ENCODE peak calls at places on chromosome 20, in five cellular contexts. W is HepG2, N is H1, I is GM12878, P is K562. Q is an unnamed sample.

GRCh38 chr20:8039048-8039447 is 19.5 kb upstream of the TMX4 start:
- DNase-seq in N (no peak), W (peak), P (no peak), I (no peak), Q (peak)

GRCh38 chr20:17725094-17725835 is 25.5 kb downstream of the BANF2 start:
- DNase-seq in I (no peak), W (peak), P (no peak), N (no peak), Q (no peak)

GRCh38 chr20:8331740-8332412 is 199.8 kb downstream of the PLCB1 start:
- DNase-seq in I (no peak), P (no peak), N (no peak), W (peak), Q (no peak)

GRCh38 chr20:8790442-8791074 is 278.3 kb upstream of the PLCB4 start:
- DNase-seq in P (peak), W (peak), I (no peak), N (no peak), Q (peak)

GRCh38 chr20:12435254-12435653 is 517.6 kb downstream of the BTBD3 start:
- DNase-seq in W (no peak), P (no peak), I (no peak), N (no peak), Q (no peak)

GRCh38 chr20:3808141-3808479 is 12.0 kb downstream of the CDC25B start:
- DNase-seq in P (no peak), I (no peak), W (peak), N (no peak), Q (peak)

GRCh38 chr20:4069741-4070140 is 54.4 kb upstream of the RNF24 start:
- DNase-seq in W (no peak), I (no peak), P (no peak), N (no peak), Q (no peak)

GRCh38 chr20:38685853-38686473 is 38.3 kb upstream of the SLC32A1 start:
- DNase-seq in N (peak), I (no peak), W (peak), P (peak), Q (peak)

GRCh38 chr20:48433178-48433577 is 394.6 kb downstream of the PREX1 start:
- DNase-seq in W (no peak), I (no peak), N (no peak), P (no peak), Q (no peak)

GRCh38 chr20:5845686-5846651 is 95.8 kb downstream of the SHLD1 start:
- DNase-seq in W (no peak), N (no peak), P (no peak), I (peak), Q (peak)

GRCh38 chr20:23136893-23137745 is 51.0 kb upstream of the CD93 start:
- DNase-seq in P (peak), N (no peak), I (no peak), W (no peak), Q (no peak)

GRCh38 chr20:62294516-62294915 is 8.3 kb upstream of the ADRM1 start:
- DNase-seq in W (no peak), P (no peak), N (no peak), I (peak), Q (no peak)

GRCh38 chr20:9062066-9062465 is 6.8 kb upstream of the PLCB4 start:
- DNase-seq in N (no peak), P (no peak), I (no peak), W (no peak), Q (no peak)

GRCh38 chr20:31547017-31547675 is 32.9 kb downstream of the HM13 start:
- DNase-seq in I (peak), N (peak), P (peak), W (peak), Q (peak)

GRCh38 chr20:37714973-37715657 is 21.3 kb downstream of the CTNNBL1 start:
- DNase-seq in P (no peak), N (no peak), W (no peak), I (no peak), Q (no peak)

GRCh38 chr20:26315054-26315453 is 618.4 kb upstream of the ZNF337 start:
- DNase-seq in N (no peak), P (no peak), I (no peak), W (no peak), Q (no peak)

GRCh38 chr20:25064561-25064960 is 6.6 kb upstream of the ACSS1 start:
- DNase-seq in I (no peak), N (no peak), P (no peak), W (no peak), Q (no peak)

GRCh38 chr20:46237221-46237620 is 71.1 kb downstream of the CDH22 start:
- DNase-seq in N (no peak), W (no peak), I (no peak), P (no peak), Q (no peak)

GRCh38 chr20:47262008-47262364 is 94.5 kb downstream of the ZMYND8 start:
- DNase-seq in I (peak), P (no peak), N (no peak), W (no peak), Q (no peak)

GRCh38 chr20:23132930-23133559 is 46.9 kb upstream of the CD93 start:
- DNase-seq in P (peak), W (no peak), I (no peak), N (no peak), Q (no peak)

GRCh38 chr20:9241721-9242427 is 173.0 kb downstream of the PLCB4 start:
- DNase-seq in P (no peak), W (no peak), I (no peak), N (no peak), Q (no peak)

GRCh38 chr20:41407617-41408016 is 41.0 kb upstream of the EMILIN3 start:
- DNase-seq in W (no peak), N (no peak), P (peak), I (no peak), Q (no peak)

GRCh38 chr20:47502801-47503239 is 1.1 kb downstream of the NCOA3 start:
- DNase-seq in P (no peak), N (no peak), I (no peak), W (peak), Q (peak)

GRCh38 chr20:24634855-24635254 is 165.4 kb downstream of the SYNDIG1 start:
- DNase-seq in I (no peak), W (peak), P (peak), N (peak), Q (peak)

GRCh38 chr20:5164645-5165399 is 38.0 kb downstream of the CDS2 start:
- DNase-seq in N (no peak), P (no peak), W (no peak), I (no peak), Q (no peak)

GRCh38 chr20:3729811-3730550 is 2.5 kb upstream of the HSPA12B start:
- DNase-seq in W (no peak), I (no peak), P (no peak), N (no peak), Q (no peak)

GRCh38 chr20:4956200-4956810 is 45.0 kb downstream of the SLC23A2 start:
- DNase-seq in P (peak), I (no peak), W (peak), N (no peak), Q (peak)

GRCh38 chr20:32941155-32941885 is 62.9 kb downstream of the SUN5 start:
- DNase-seq in N (no peak), W (no peak), P (no peak), I (no peak), Q (no peak)

GRCh38 chr20:64066984-64067605 is 4.1 kb downstream of the TCEA2 start:
- DNase-seq in N (no peak), P (no peak), W (no peak), I (no peak), Q (no peak)

GRCh38 chr20:64064145-64064698 is 1.2 kb downstream of the TCEA2 start:
- DNase-seq in N (no peak), I (no peak), W (no peak), P (no peak), Q (no peak)

GRCh38 chr20:64067733-64068307 is 4.8 kb downstream of the TCEA2 start:
- DNase-seq in I (no peak), P (no peak), W (no peak), N (no peak), Q (no peak)

GRCh38 chr20:64065062-64065972 is 2.3 kb downstream of the TCEA2 start:
- DNase-seq in W (no peak), I (no peak), P (no peak), N (no peak), Q (no peak)

GRCh38 chr20:64065973-64066341 is 3.0 kb downstream of the TCEA2 start:
- DNase-seq in P (peak), N (no peak), I (peak), W (no peak), Q (peak)
- TF ChIP-seq JUND in P (peak), N (no peak), I (no peak), W (no peak), Q (no peak)

GRCh38 chr20:19241440-19241839 is 29.0 kb downstream of the SLC24A3 start:
- DNase-seq in W (no peak), I (no peak), N (peak), P (no peak), Q (no peak)
- TF ChIP-seq JUND in W (no peak), I (no peak), N (no peak), P (no peak), Q (no peak)

DNA sequence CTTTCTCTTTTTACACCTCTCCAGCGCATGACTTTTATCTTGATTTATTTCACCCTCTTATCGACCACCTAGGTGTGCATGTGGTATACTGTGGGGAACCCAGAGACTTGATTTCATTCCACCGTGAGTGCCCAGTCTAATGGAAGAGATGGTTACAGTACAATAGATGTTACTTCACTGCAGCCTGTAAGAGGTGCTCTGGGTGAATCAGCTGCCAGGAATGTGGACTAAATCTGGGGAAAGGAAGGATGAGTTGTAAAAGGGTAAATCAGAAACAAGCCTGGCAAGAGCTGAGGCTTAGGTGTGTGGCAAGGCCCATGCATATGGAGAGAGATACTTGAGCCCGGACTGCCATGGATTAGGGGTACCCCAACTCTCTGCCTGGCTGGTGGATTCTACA is 7.4 kb downstream of the STK35 start:
- DNase-seq in P (no peak), I (no peak), N (no peak), W (peak), Q (no peak)
- TF ChIP-seq JUND in P (no peak), I (no peak), N (no peak), W (no peak), Q (no peak)

GRCh38 chr20:59495166-59495565 is 109.2 kb upstream of the PHACTR3 start:
- DNase-seq in I (no peak), W (no peak), N (no peak), P (no peak), Q (no peak)
- TF ChIP-seq JUND in I (no peak), W (no peak), N (no peak), P (no peak), Q (no peak)

GRCh38 chr20:53263554-53264438 is 291.6 kb downstream of the TSHZ2 start:
- DNase-seq in I (no peak), N (no peak), P (no peak), W (no peak), Q (no peak)

GRCh38 chr20:53265304-53265875 is 293.2 kb downstream of the TSHZ2 start:
- DNase-seq in N (no peak), W (no peak), I (no peak), P (no peak), Q (no peak)

GRCh38 chr20:53262294-53262840 is 290.2 kb downstream of the TSHZ2 start:
- DNase-seq in W (no peak), P (no peak), N (no peak), I (no peak), Q (no peak)

GRCh38 chr20:53260591-53260990 is 288.4 kb downstream of the TSHZ2 start:
- DNase-seq in W (no peak), P (no peak), I (no peak), N (no peak), Q (no peak)

DNA sequence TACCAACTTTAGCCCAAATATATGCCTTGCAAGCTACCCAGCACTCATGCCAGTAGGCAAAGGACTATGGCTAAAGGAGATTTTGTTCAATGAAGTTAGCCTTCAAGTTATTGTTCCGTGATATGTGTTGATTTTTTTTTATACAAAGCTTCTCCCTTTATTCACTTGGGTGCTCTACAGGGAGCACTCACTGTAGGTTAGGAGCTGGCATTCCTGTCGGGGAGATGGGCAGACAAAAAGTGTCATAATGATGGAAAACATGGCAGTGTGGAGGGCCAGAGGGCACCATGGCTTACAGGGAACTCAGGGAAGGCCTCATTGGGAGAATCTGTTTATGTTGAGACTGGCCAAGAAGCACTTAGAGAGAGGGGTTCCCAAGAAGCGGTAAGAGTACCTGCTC is 292.4 kb downstream of the TSHZ2 start:
- DNase-seq in W (no peak), P (no peak), I (no peak), N (no peak), Q (no peak)
- TF ChIP-seq JUND in W (no peak), P (no peak), I (no peak), N (no peak), Q (no peak)

GRCh38 chr20:1121439-1121838 is 3.0 kb downstream of the PSMF1 start:
- DNase-seq in W (no peak), N (no peak), P (peak), I (no peak), Q (no peak)

GRCh38 chr20:1125266-1125665 is 6.9 kb downstream of the PSMF1 start:
- DNase-seq in W (no peak), P (peak), N (no peak), I (no peak), Q (no peak)

GRCh38 chr20:1119524-1119923 is 1.1 kb downstream of the PSMF1 start:
- DNase-seq in I (no peak), P (no peak), W (no peak), N (no peak), Q (no peak)

GRCh38 chr20:1124416-1124815 is 6.0 kb downstream of the PSMF1 start:
- DNase-seq in I (no peak), P (no peak), N (no peak), W (no peak), Q (no peak)

DNA sequence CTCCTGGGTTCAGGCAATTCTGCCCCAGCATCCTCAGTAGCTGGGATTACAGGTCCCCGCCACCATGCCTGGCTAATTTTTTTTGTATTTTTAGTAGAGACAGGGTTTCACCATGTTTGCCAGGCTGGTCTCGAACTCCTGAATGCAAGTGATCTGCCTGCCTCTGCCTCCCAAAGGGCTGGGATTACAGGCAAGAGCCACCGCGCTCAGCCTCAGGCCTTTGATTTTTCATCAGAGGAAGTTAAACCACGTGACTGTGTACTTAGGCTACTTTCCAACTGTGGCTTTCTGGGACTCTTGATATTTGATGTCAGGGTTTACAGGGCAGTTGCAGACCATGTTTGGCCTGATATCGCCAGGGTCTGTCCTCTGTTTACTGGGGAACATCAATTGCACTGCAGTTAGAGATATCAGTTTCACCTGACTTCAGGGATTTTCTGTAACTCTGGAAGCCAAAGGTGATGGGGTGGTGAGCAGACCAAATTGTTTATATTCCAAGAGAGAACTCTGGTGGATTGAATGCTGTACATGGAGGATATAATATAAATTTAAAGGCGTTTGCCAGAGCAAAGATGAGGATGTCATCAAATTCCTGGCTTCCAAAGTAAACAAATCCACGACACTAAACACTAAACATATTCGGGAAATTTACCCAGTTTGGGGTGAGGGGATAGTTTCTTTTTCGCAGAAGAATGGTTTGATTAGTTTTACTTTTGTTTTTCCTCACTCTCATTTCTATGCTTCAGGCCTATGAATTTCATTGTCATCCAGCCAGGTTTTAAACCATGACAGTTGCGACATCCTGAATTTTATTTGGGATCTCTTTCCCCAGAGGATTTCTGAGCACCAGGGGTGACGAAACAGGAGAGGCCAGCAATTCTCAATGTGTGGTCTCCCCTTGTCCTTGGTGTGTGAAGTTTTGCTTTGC is 4.2 kb downstream of the PSMF1 start:
- DNase-seq in I (no peak), W (peak), N (no peak), P (no peak), Q (peak)
- TF ChIP-seq JUND in I (no peak), W (no peak), N (no peak), P (no peak), Q (no peak)